ENCODE peak calls at places on chromosomes 4 and X, in five cellular contexts. J, O, C, D and U are unnamed samples.

GRCh38 chr4:73674451-73674919 is 54.2 kb upstream of the RASSF6 start:
- DNase-seq in O (no peak), J (no peak), D (no peak), C (no peak), U (no peak)

GRCh38 chrX:20913760-20914159 is 460.5 kb upstream of the CNKSR2 start:
- DNase-seq in D (peak; percentile 42), J (no peak), C (no peak), O (no peak), U (no peak)

GRCh38 chr4:141301216-141301615 is 80.5 kb downstream of the ZNF330 start:
- DNase-seq in C (no peak), D (no peak), O (no peak), J (no peak), U (no peak)

GRCh38 chrX:1386338-1387127 is 5.4 kb downstream of the SLC25A6 start:
- DNase-seq in J (no peak), C (no peak), D (peak; percentile 42), O (no peak), U (no peak)

GRCh38 chrX:65668362-65669310 is 1.2 kb downstream of the MSN start:
- DNase-seq in D (peak; percentile 49), O (peak; percentile 31), J (peak; percentile 56), C (no peak), U (peak; percentile 29)

GRCh38 chr4:86280246-86280645 is 79.6 kb downstream of the MAPK10 start:
- DNase-seq in J (no peak), O (no peak), D (no peak), C (no peak), U (no peak)

GRCh38 chr4:156686120-156686519 is 285.5 kb downstream of the PDGFC start:
- DNase-seq in D (no peak), C (no peak), J (no peak), O (no peak), U (no peak)

GRCh38 chrX:86066998-86067397 is 19.6 kb upstream of the CHM start:
- DNase-seq in J (no peak), C (peak; percentile 40), D (no peak), O (no peak), U (no peak)

GRCh38 chrX:13899607-13900006 is 82.7 kb upstream of the GPM6B start:
- DNase-seq in O (no peak), D (no peak), C (no peak), J (no peak), U (no peak)

GRCh38 chr4:154329268-154329858 is 162.2 kb downstream of the DCHS2 start:
- DNase-seq in J (no peak), C (peak; percentile 3), D (no peak), O (no peak), U (no peak)

GRCh38 chr4:148441624-148441985 is 609 bp downstream of the NR3C2 start:
- DNase-seq in J (no peak), D (no peak), C (no peak), O (no peak), U (no peak)

GRCh38 chr4:146124023-146124680 is 51.4 kb upstream of the LSM6 start:
- DNase-seq in J (no peak), O (no peak), C (no peak), D (peak; percentile 60), U (no peak)

GRCh38 chr4:153521995-153522799 is 56.0 kb downstream of the TMEM131L start:
- DNase-seq in D (no peak), J (no peak), C (no peak), O (peak; percentile 71), U (no peak)

GRCh38 chr4:110184791-110185155 is 13.6 kb downstream of the ELOVL6 start:
- DNase-seq in D (no peak), O (no peak), J (no peak), C (no peak), U (no peak)

GRCh38 chr4:82691431-82691830 is 107.2 kb downstream of the SCD5 start:
- DNase-seq in O (no peak), J (no peak), C (no peak), D (peak; percentile 7), U (no peak)

GRCh38 chr4:108454227-108454626 is 166.1 kb upstream of the RPL34 start:
- DNase-seq in O (no peak), J (no peak), C (no peak), D (no peak), U (no peak)

GRCh38 chr4:22480928-22481327 is 34.9 kb downstream of the ADGRA3 start:
- DNase-seq in O (no peak), J (no peak), C (no peak), D (no peak), U (no peak)

GRCh38 chrX:115562492-115562872 is 1.5 kb downstream of the PLS3 start:
- DNase-seq in D (no peak), C (peak; percentile 13), J (no peak), O (no peak), U (no peak)

GRCh38 chr4:110198472-110199419 is at the start of gene ELOVL6:
- DNase-seq in J (peak; percentile 69), D (peak; percentile 81), C (peak; percentile 59), O (peak; percentile 55), U (peak; percentile 61)

GRCh38 chr4:81688085-81688484 is 216.4 kb upstream of the RASGEF1B start:
- DNase-seq in O (no peak), D (no peak), C (no peak), J (no peak), U (no peak)

GRCh38 chr4:7150083-7150635 is 42.2 kb upstream of the SORCS2 start:
- DNase-seq in D (no peak), J (no peak), O (no peak), C (no peak), U (no peak)

GRCh38 chr4:105088110-105088879 is 58.4 kb upstream of the TET2 start:
- DNase-seq in D (no peak), C (no peak), J (no peak), O (no peak), U (no peak)

GRCh38 chr4:101035522-101035921 is 311.8 kb downstream of the PPP3CA start:
- DNase-seq in D (no peak), J (no peak), O (no peak), C (no peak), U (no peak)

DNA sequence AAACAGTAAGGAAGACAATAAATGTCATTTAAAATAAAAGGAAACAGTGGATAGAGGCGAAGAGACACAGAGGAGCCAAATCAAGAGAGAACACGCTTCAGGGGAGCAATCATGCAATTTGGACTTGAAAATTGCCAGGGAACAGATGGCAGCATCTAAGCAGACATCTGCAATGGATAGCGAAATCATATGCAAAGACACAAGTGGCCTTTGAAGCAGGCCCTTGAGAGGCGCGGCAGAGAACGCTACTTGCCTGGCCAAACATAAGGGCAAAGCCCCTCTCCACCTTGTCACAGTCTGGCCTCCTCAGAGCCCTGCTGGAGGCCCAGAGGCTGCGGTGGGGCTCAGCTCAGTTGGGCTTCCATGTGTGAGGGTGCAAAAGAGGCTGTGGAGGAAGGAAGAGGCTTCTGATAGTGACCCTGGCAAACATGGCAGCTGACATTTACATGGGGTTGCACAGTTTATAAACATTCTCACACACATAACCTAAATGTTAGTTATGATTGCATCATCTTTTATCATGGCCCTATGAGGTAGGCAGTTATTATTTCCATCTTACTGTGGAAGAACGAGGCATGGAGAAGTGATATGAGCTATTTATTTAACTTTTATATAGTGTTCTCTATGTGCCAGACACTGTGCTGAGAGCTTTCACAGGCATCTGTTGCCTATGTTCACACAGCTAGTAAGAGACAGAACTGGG is 18.3 kb downstream of the ADGRG4 start:
- DNase-seq in O (no peak), D (no peak), J (no peak), C (no peak), U (no peak)
- TF ChIP-seq RAD21 in O (no peak), D (no peak), J (no peak), C (no peak), U (no peak)

DNA sequence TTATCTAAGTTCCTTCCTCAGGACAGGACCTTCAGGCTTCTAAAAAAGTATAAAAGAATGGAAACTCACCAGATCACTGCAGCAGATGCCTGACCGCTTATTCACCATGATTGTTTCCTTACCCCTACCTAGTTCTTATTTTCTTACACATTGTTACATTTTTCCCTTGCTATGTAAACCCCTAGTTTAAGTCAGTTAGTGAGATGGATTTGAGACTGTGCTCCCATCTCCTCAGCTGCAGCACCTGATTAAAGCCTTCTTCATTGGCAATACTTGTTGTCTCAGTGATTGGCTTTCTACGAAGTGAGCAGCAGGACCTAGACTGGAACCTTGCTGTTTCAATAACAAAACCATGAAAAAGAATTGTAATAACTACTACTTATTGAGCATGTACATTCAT is 4.7 kb downstream of the SPARCL1 start:
- DNase-seq in O (no peak), J (no peak), D (no peak), C (no peak), U (no peak)
- H3K27ac ChIP-seq in O (no peak overlapping the region), J (no peak overlapping the region), D (no peak overlapping the region), C (no peak overlapping the region), U (no peak overlapping the region)

GRCh38 chrX:108732630-108733321 is 3.6 kb downstream of the IRS4 start:
- DNase-seq in C (no peak), O (no peak), D (peak; percentile 48), J (no peak), U (no peak)
- TF ChIP-seq EZH2 in C (no peak), O (no peak), D (no peak), J (no peak), U (no peak)

GRCh38 chr4:144615182-144615581 is 30.8 kb upstream of the HHIP start:
- DNase-seq in C (no peak), J (no peak), O (no peak), D (no peak), U (no peak)

GRCh38 chr4:144611850-144612249 is 34.1 kb upstream of the HHIP start:
- DNase-seq in O (no peak), D (peak; percentile 52), C (peak; percentile 1), J (peak; percentile 24), U (peak; percentile 26)
- TF ChIP-seq RAD21 in O (peak; percentile 49), D (peak; percentile 70), C (no peak), J (no peak), U (peak; percentile 54)

GRCh38 chr4:93317571-93317970 is 511.0 kb upstream of the ATOH1 start:
- DNase-seq in C (no peak), D (no peak), O (no peak), J (no peak), U (no peak)
- H3K27ac ChIP-seq in C (no peak overlapping the region), D (no peak overlapping the region), O (no peak overlapping the region), J (no peak overlapping the region), U (no peak overlapping the region)

GRCh38 chr4:94561249-94562024 is 109.7 kb downstream of the PDLIM5 start:
- DNase-seq in O (no peak), D (no peak), J (no peak), C (no peak), U (no peak)

GRCh38 chr4:94564252-94564651 is 112.5 kb downstream of the PDLIM5 start:
- DNase-seq in O (no peak), J (no peak), D (no peak), C (peak; percentile 93), U (no peak)

GRCh38 chr4:94562285-94562684 is 110.5 kb downstream of the PDLIM5 start:
- DNase-seq in O (no peak), D (no peak), J (no peak), C (no peak), U (no peak)

GRCh38 chr4:94559351-94559806 is 107.6 kb downstream of the PDLIM5 start:
- DNase-seq in J (no peak), D (no peak), O (no peak), C (no peak), U (no peak)

GRCh38 chr4:94558392-94558920 is 106.7 kb downstream of the PDLIM5 start:
- DNase-seq in C (no peak), D (no peak), O (no peak), J (no peak), U (no peak)
- TF ChIP-seq EZH2 in C (no peak), D (no peak), O (no peak), J (no peak), U (no peak)